ENCODE peak calls at places on chromosomes 4 and X, in nine cellular contexts. One of them, this sample, is unnamed.

GRCh38 chr4:2811830-2812599 is 19.1 kb downstream of the SH3BP2 start:
- DNase-seq in psoas muscle: peak
- DNase-seq in heart left ventricle: peak
- DNase-seq in GM23338: peak
- DNase-seq in mesenchymal stem cell: peak
- DNase-seq in mammary epithelial cell: no peak
- DNase-seq in cardiac fibroblast: peak
- DNase-seq in suprapubic skin: peak
- DNase-seq in aorta: no peak
- DNase-seq in this sample: no peak

GRCh38 chr4:16617416-16617815 is 281.0 kb downstream of the LDB2 start:
- DNase-seq in psoas muscle: no peak
- DNase-seq in heart left ventricle: no peak
- DNase-seq in GM23338: no peak
- DNase-seq in mesenchymal stem cell: peak
- DNase-seq in mammary epithelial cell: no peak
- DNase-seq in cardiac fibroblast: peak
- DNase-seq in suprapubic skin: no peak
- DNase-seq in aorta: no peak
- DNase-seq in this sample: no peak

GRCh38 chr4:66655505-66655904 is 889.8 kb downstream of the CENPC start:
- DNase-seq in psoas muscle: no peak
- DNase-seq in heart left ventricle: no peak
- DNase-seq in GM23338: no peak
- DNase-seq in mesenchymal stem cell: no peak
- DNase-seq in mammary epithelial cell: no peak
- DNase-seq in cardiac fibroblast: no peak
- DNase-seq in suprapubic skin: no peak
- DNase-seq in aorta: no peak
- DNase-seq in this sample: no peak

GRCh38 chr4:54661686-54662085 is 3.9 kb downstream of the KIT start:
- DNase-seq in psoas muscle: no peak
- DNase-seq in heart left ventricle: no peak
- DNase-seq in GM23338: no peak
- DNase-seq in mesenchymal stem cell: peak
- DNase-seq in mammary epithelial cell: peak
- DNase-seq in cardiac fibroblast: peak
- DNase-seq in suprapubic skin: no peak
- DNase-seq in aorta: no peak
- DNase-seq in this sample: no peak

GRCh38 chrX:110322603-110323002 is 4.7 kb upstream of the AMMECR1 start:
- DNase-seq in psoas muscle: no peak
- DNase-seq in heart left ventricle: no peak
- DNase-seq in GM23338: no peak
- DNase-seq in mesenchymal stem cell: peak
- DNase-seq in mammary epithelial cell: no peak
- DNase-seq in cardiac fibroblast: no peak
- DNase-seq in suprapubic skin: no peak
- DNase-seq in aorta: no peak
- DNase-seq in this sample: no peak

GRCh38 chr4:8176547-8177399 is 18.2 kb upstream of the ABLIM2 start:
- DNase-seq in psoas muscle: peak
- DNase-seq in heart left ventricle: peak
- DNase-seq in GM23338: peak
- DNase-seq in mesenchymal stem cell: peak
- DNase-seq in mammary epithelial cell: peak
- DNase-seq in cardiac fibroblast: peak
- DNase-seq in suprapubic skin: no peak
- DNase-seq in aorta: no peak
- DNase-seq in this sample: peak

GRCh38 chrX:153642313-153642654 is 4.7 kb upstream of the DUSP9 start:
- DNase-seq in psoas muscle: no peak
- DNase-seq in heart left ventricle: no peak
- DNase-seq in GM23338: peak
- DNase-seq in mesenchymal stem cell: no peak
- DNase-seq in mammary epithelial cell: no peak
- DNase-seq in cardiac fibroblast: no peak
- DNase-seq in suprapubic skin: no peak
- DNase-seq in aorta: peak
- DNase-seq in this sample: peak

GRCh38 chr4:32775049-32775448 is 2054.9 kb downstream of the PCDH7 start:
- DNase-seq in psoas muscle: no peak
- DNase-seq in heart left ventricle: no peak
- DNase-seq in GM23338: peak
- DNase-seq in mesenchymal stem cell: peak
- DNase-seq in mammary epithelial cell: no peak
- DNase-seq in cardiac fibroblast: peak
- DNase-seq in suprapubic skin: no peak
- DNase-seq in aorta: no peak
- DNase-seq in this sample: peak

GRCh38 chrX:134764202-134764785 is 106.0 kb upstream of the PLAC1 start:
- DNase-seq in psoas muscle: no peak
- DNase-seq in heart left ventricle: no peak
- DNase-seq in GM23338: peak
- DNase-seq in mesenchymal stem cell: peak
- DNase-seq in mammary epithelial cell: peak
- DNase-seq in cardiac fibroblast: no peak
- DNase-seq in suprapubic skin: no peak
- DNase-seq in aorta: no peak
- DNase-seq in this sample: no peak

GRCh38 chr4:1370321-1371124 is 23.5 kb downstream of the UVSSA start:
- DNase-seq in psoas muscle: peak
- DNase-seq in heart left ventricle: peak
- DNase-seq in GM23338: no peak
- DNase-seq in mesenchymal stem cell: no peak
- DNase-seq in mammary epithelial cell: no peak
- DNase-seq in cardiac fibroblast: no peak
- DNase-seq in suprapubic skin: no peak
- DNase-seq in aorta: peak
- DNase-seq in this sample: no peak

GRCh38 chr4:37988670-37989069 is 28.5 kb downstream of the PTTG2 start:
- DNase-seq in psoas muscle: no peak
- DNase-seq in heart left ventricle: no peak
- DNase-seq in GM23338: peak
- DNase-seq in mesenchymal stem cell: no peak
- DNase-seq in mammary epithelial cell: no peak
- DNase-seq in cardiac fibroblast: no peak
- DNase-seq in suprapubic skin: no peak
- DNase-seq in aorta: no peak
- DNase-seq in this sample: no peak

GRCh38 chr4:42306221-42307109 is 90.8 kb upstream of the SHISA3 start:
- DNase-seq in psoas muscle: peak
- DNase-seq in heart left ventricle: peak
- DNase-seq in GM23338: no peak
- DNase-seq in mesenchymal stem cell: no peak
- DNase-seq in mammary epithelial cell: no peak
- DNase-seq in cardiac fibroblast: peak
- DNase-seq in suprapubic skin: no peak
- DNase-seq in aorta: no peak
- DNase-seq in this sample: no peak

GRCh38 chr4:118280501-118281218 is 72.1 kb downstream of the PRSS12 start:
- DNase-seq in psoas muscle: no peak
- DNase-seq in heart left ventricle: peak
- DNase-seq in GM23338: peak
- DNase-seq in mesenchymal stem cell: peak
- DNase-seq in mammary epithelial cell: peak
- DNase-seq in cardiac fibroblast: peak
- DNase-seq in suprapubic skin: no peak
- DNase-seq in aorta: no peak
- DNase-seq in this sample: peak

GRCh38 chrX:24026403-24026801 is 584 bp downstream of the KLHL15 start:
- DNase-seq in psoas muscle: no peak
- DNase-seq in heart left ventricle: no peak
- DNase-seq in GM23338: peak
- DNase-seq in mesenchymal stem cell: peak
- DNase-seq in mammary epithelial cell: no peak
- DNase-seq in cardiac fibroblast: peak
- DNase-seq in suprapubic skin: no peak
- DNase-seq in aorta: no peak
- DNase-seq in this sample: peak

GRCh38 chr4:56976283-56976877 is 1.0 kb downstream of the NOA1 start:
- DNase-seq in psoas muscle: peak
- DNase-seq in heart left ventricle: peak
- DNase-seq in GM23338: peak
- DNase-seq in mesenchymal stem cell: peak
- DNase-seq in mammary epithelial cell: peak
- DNase-seq in cardiac fibroblast: no peak
- DNase-seq in suprapubic skin: no peak
- DNase-seq in aorta: no peak
- DNase-seq in this sample: no peak

GRCh38 chr4:152039085-152039484 is 278.3 kb upstream of the GATB start:
- DNase-seq in psoas muscle: no peak
- DNase-seq in heart left ventricle: no peak
- DNase-seq in GM23338: no peak
- DNase-seq in mesenchymal stem cell: peak
- DNase-seq in mammary epithelial cell: no peak
- DNase-seq in cardiac fibroblast: peak
- DNase-seq in suprapubic skin: no peak
- DNase-seq in aorta: no peak
- DNase-seq in this sample: no peak

GRCh38 chrX:79176028-79176427 is 31.5 kb downstream of the GPR174 start:
- DNase-seq in psoas muscle: no peak
- DNase-seq in heart left ventricle: no peak
- DNase-seq in GM23338: no peak
- DNase-seq in mesenchymal stem cell: no peak
- DNase-seq in mammary epithelial cell: no peak
- DNase-seq in cardiac fibroblast: no peak
- DNase-seq in suprapubic skin: no peak
- DNase-seq in aorta: no peak
- DNase-seq in this sample: no peak

DNA sequence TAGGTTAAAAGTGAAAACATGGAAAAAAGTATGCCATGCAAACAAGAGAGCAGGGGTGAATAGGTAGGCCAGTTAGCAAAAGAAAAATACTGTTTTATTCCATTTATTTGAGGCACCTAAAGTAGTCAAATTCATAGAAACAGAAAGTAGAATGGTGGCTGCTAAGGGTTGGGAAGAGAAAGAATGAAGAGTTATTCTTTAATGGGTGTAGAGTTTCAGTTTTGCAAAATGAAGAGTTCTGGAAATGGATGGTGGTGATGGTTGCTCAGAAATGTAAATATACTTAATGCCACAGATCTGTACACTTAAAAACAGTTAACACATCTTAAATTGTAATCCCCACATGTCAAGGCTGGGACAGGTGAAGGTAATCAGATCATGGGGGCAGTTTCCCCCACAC is 29.7 kb downstream of the PARM1 start:
- DNase-seq in psoas muscle: no peak
- DNase-seq in heart left ventricle: no peak
- DNase-seq in GM23338: no peak
- DNase-seq in mesenchymal stem cell: no peak
- DNase-seq in mammary epithelial cell: no peak
- DNase-seq in cardiac fibroblast: no peak
- DNase-seq in suprapubic skin: no peak
- DNase-seq in aorta: no peak
- DNase-seq in this sample: no peak
- H3K4me3 ChIP-seq in psoas muscle: no peak
- H3K4me3 ChIP-seq in heart left ventricle: no peak
- H3K4me3 ChIP-seq in GM23338: no peak
- H3K4me3 ChIP-seq in mesenchymal stem cell: no peak
- H3K4me3 ChIP-seq in mammary epithelial cell: no peak
- H3K4me3 ChIP-seq in cardiac fibroblast: no peak
- H3K4me3 ChIP-seq in suprapubic skin: no peak
- H3K4me3 ChIP-seq in aorta: no peak
- H3K4me3 ChIP-seq in this sample: no peak

GRCh38 chr4:77006753-77007355 is 57.3 kb downstream of the SEPTIN11 start:
- DNase-seq in psoas muscle: no peak
- DNase-seq in heart left ventricle: no peak
- DNase-seq in GM23338: no peak
- DNase-seq in mesenchymal stem cell: no peak
- DNase-seq in mammary epithelial cell: no peak
- DNase-seq in cardiac fibroblast: no peak
- DNase-seq in suprapubic skin: no peak
- DNase-seq in aorta: no peak
- DNase-seq in this sample: no peak
- H3K4me3 ChIP-seq in psoas muscle: no peak
- H3K4me3 ChIP-seq in heart left ventricle: no peak
- H3K4me3 ChIP-seq in GM23338: no peak
- H3K4me3 ChIP-seq in mesenchymal stem cell: no peak
- H3K4me3 ChIP-seq in mammary epithelial cell: no peak
- H3K4me3 ChIP-seq in cardiac fibroblast: no peak
- H3K4me3 ChIP-seq in suprapubic skin: no peak
- H3K4me3 ChIP-seq in aorta: no peak
- H3K4me3 ChIP-seq in this sample: no peak

DNA sequence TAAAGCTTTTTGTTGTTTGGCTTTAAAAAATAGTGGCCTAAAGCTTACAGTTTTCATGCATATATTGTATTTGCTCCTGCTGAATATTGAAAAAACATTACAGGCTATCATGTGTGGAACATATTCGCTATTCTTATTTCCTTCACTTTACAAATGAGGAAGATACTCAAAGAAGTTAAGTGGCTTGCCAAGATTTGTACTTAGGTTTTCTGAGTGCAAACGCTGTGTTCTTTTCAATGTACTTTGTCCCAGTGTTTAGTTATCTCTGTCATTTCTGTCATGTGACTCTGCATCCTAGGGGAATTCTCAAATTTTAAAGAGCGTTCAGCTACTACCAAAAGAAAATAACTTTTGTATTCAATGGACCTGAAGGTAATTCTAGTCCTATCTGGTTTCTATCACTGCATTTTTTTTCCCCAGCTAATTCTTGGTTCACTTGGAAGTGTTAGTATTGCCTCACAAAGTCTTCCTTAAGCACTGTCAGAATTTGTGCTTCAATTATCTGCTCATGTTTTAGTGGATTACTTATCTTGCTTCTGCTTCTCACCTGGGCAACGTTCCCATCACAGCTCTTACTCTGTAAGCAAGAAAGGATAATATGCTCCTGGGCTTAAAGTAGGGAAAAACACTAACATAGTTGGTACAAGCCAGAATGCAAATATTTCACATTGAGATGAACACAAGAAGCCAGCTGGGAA is 7.0 kb upstream of the PTPN13 start:
- DNase-seq in psoas muscle: no peak
- DNase-seq in heart left ventricle: no peak
- DNase-seq in GM23338: no peak
- DNase-seq in mesenchymal stem cell: no peak
- DNase-seq in mammary epithelial cell: no peak
- DNase-seq in cardiac fibroblast: no peak
- DNase-seq in suprapubic skin: no peak
- DNase-seq in aorta: no peak
- DNase-seq in this sample: peak
- H3K4me3 ChIP-seq in psoas muscle: no peak
- H3K4me3 ChIP-seq in heart left ventricle: no peak
- H3K4me3 ChIP-seq in GM23338: no peak
- H3K4me3 ChIP-seq in mesenchymal stem cell: no peak
- H3K4me3 ChIP-seq in mammary epithelial cell: no peak
- H3K4me3 ChIP-seq in cardiac fibroblast: no peak
- H3K4me3 ChIP-seq in suprapubic skin: no peak
- H3K4me3 ChIP-seq in aorta: no peak
- H3K4me3 ChIP-seq in this sample: no peak

GRCh38 chr4:160495356-160495755 is 1392.5 kb downstream of the RAPGEF2 start:
- DNase-seq in psoas muscle: no peak
- DNase-seq in heart left ventricle: no peak
- DNase-seq in GM23338: no peak
- DNase-seq in mesenchymal stem cell: no peak
- DNase-seq in mammary epithelial cell: no peak
- DNase-seq in cardiac fibroblast: no peak
- DNase-seq in suprapubic skin: no peak
- DNase-seq in aorta: no peak
- DNase-seq in this sample: no peak

GRCh38 chr4:160493206-160493605 is 1390.3 kb downstream of the RAPGEF2 start:
- DNase-seq in psoas muscle: no peak
- DNase-seq in heart left ventricle: no peak
- DNase-seq in GM23338: no peak
- DNase-seq in mesenchymal stem cell: no peak
- DNase-seq in mammary epithelial cell: no peak
- DNase-seq in cardiac fibroblast: no peak
- DNase-seq in suprapubic skin: no peak
- DNase-seq in aorta: no peak
- DNase-seq in this sample: no peak

GRCh38 chr4:160492181-160492580 is 1389.3 kb downstream of the RAPGEF2 start:
- DNase-seq in psoas muscle: no peak
- DNase-seq in heart left ventricle: no peak
- DNase-seq in GM23338: no peak
- DNase-seq in mesenchymal stem cell: no peak
- DNase-seq in mammary epithelial cell: no peak
- DNase-seq in cardiac fibroblast: no peak
- DNase-seq in suprapubic skin: no peak
- DNase-seq in aorta: no peak
- DNase-seq in this sample: no peak
- H3K4me3 ChIP-seq in psoas muscle: no peak
- H3K4me3 ChIP-seq in heart left ventricle: no peak
- H3K4me3 ChIP-seq in GM23338: no peak
- H3K4me3 ChIP-seq in mesenchymal stem cell: no peak
- H3K4me3 ChIP-seq in mammary epithelial cell: no peak
- H3K4me3 ChIP-seq in cardiac fibroblast: no peak
- H3K4me3 ChIP-seq in suprapubic skin: no peak
- H3K4me3 ChIP-seq in aorta: no peak
- H3K4me3 ChIP-seq in this sample: no peak

This sample was measured in hepatocyte.